ENCODE peak calls at places on chromosomes 1 and 21, in four cellular contexts. T, I, P and D are unnamed samples.

GRCh38 chr1:21511579-21512522 is 2.6 kb downstream of the ALPL start:
- DNase-seq in T (no peak), I (no peak), P (no peak), D (no peak)

GRCh38 chr1:188350104-188350503 is 1521.4 kb downstream of the PLA2G4A start:
- DNase-seq in T (no peak), I (no peak), P (no peak), D (no peak)

GRCh38 chr1:54685335-54685905 is 30.2 kb upstream of the TTC4 start:
- DNase-seq in T (no peak), I (no peak), P (no peak), D (no peak)

GRCh38 chr1:226281058-226281457 is 27.9 kb downstream of the LIN9 start:
- DNase-seq in T (no peak), I (no peak), P (no peak), D (no peak)

GRCh38 chr21:38489283-38489677 is 9.0 kb downstream of the ERG start:
- DNase-seq in T (no peak), I (no peak), P (no peak), D (no peak)

GRCh38 chr1:37561794-37562132 is 5.0 kb downstream of the DNALI1 start:
- DNase-seq in T (peak), I (no peak), P (peak), D (peak)

GRCh38 chr1:239635276-239635675 is 248.9 kb downstream of the CHRM3 start:
- DNase-seq in T (no peak), I (no peak), P (no peak), D (no peak)

GRCh38 chr21:28608646-28609045 is 384.0 kb downstream of the LTN1 start:
- DNase-seq in T (no peak), I (no peak), P (no peak), D (no peak)

GRCh38 chr1:10210841-10211804 is 753 bp downstream of the KIF1B start:
- DNase-seq in T (peak), I (no peak), P (peak), D (peak)

GRCh38 chr21:44748621-44749020 is 37.2 kb upstream of the TSPEAR start:
- DNase-seq in T (no peak), I (no peak), P (no peak), D (no peak)

GRCh38 chr1:54421101-54421504 is 14.9 kb upstream of the SSBP3 start:
- DNase-seq in T (no peak), I (no peak), P (no peak), D (no peak)

GRCh38 chr1:74470262-74470661 is 42.1 kb downstream of the LRRC53 start:
- DNase-seq in T (no peak), I (no peak), P (no peak), D (no peak)

GRCh38 chr1:9404541-9404940 is 111.8 kb downstream of the SPSB1 start:
- DNase-seq in T (no peak), I (no peak), P (no peak), D (no peak)

GRCh38 chr1:116415699-116416533 is 42.9 kb downstream of the ATP1A1 start:
- DNase-seq in T (peak), I (no peak), P (peak), D (no peak)

GRCh38 chr1:206699626-206700025 is 14.9 kb downstream of the MAPKAPK2 start:
- DNase-seq in T (peak), I (no peak), P (peak), D (no peak)

GRCh38 chr1:53705446-53706096 is 33.4 kb downstream of the GLIS1 start:
- DNase-seq in T (no peak), I (no peak), P (no peak), D (no peak)

GRCh38 chr1:27361044-27361402 is 5.7 kb downstream of the MAP3K6 start:
- DNase-seq in T (no peak), I (no peak), P (no peak), D (no peak)

GRCh38 chr1:86258106-86258505 is 101.5 kb upstream of the COL24A1 start:
- DNase-seq in T (no peak), I (no peak), P (no peak), D (no peak)

GRCh38 chr1:203627819-203628184 is 1.2 kb downstream of the ATP2B4 start:
- DNase-seq in T (no peak), I (no peak), P (no peak), D (no peak)

GRCh38 chr1:180791806-180792205 is 120.9 kb upstream of the KIAA1614 start:
- DNase-seq in T (no peak), I (no peak), P (no peak), D (no peak)

GRCh38 chr21:45539046-45539795 is 3.0 kb downstream of the SLC19A1 start:
- DNase-seq in T (no peak), I (no peak), P (no peak), D (no peak)

GRCh38 chr1:93612510-93612909 is 69.1 kb downstream of the BCAR3 start:
- DNase-seq in T (no peak), I (no peak), P (no peak), D (no peak)

GRCh38 chr1:24415910-24416665 is 486 bp downstream of the NIPAL3 start:
- DNase-seq in T (peak), I (no peak), P (no peak), D (no peak)

GRCh38 chr1:85070972-85071492 is 22.7 kb upstream of the MCOLN3 start:
- DNase-seq in T (no peak), I (no peak), P (peak), D (no peak)

GRCh38 chr1:95116666-95117206 is 419 bp upstream of the TLCD4 start:
- DNase-seq in T (peak), I (no peak), P (peak), D (peak)

GRCh38 chr1:53207726-53208125 is 11.1 kb downstream of the CPT2 start:
- DNase-seq in T (no peak), I (no peak), P (no peak), D (no peak)

GRCh38 chr1:36094621-36095061 is 5.9 kb downstream of the ADPRS start:
- DNase-seq in T (no peak), I (no peak), P (no peak), D (no peak)

GRCh38 chr1:86499987-86500593 is 31.4 kb downstream of the CLCA1 start:
- DNase-seq in T (peak), I (no peak), P (peak), D (peak)

DNA sequence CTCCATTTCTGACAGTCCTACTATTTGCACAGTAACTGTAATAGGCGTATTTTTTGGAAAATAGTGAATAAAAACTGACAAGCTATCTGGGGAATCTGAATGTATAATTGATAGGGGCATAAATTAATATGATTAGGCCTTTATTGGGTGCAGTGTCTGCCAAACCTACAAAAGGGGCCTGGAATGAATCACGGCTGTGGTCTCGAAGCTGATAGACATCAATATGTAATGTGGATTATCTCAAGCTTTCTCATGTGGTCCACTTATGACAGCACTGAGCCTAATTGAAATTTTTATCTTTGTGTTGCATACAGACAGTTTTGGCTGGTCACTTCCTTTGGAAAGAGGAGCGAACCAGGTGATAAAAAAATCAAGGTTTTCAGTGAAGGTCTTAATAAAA is 450.4 kb downstream of the GPATCH2 start:
- DNase-seq in T (no peak), I (no peak), P (no peak), D (no peak)
- TF ChIP-seq MYC in T (no peak), I (no peak), P (no peak), D (no peak)

GRCh38 chr1:154335351-154335714 is 10.0 kb downstream of the ATP8B2 start:
- DNase-seq in T (no peak), I (no peak), P (no peak), D (no peak)
- TF ChIP-seq CTCF in T (no peak), I (no peak), P (no peak), D (peak)

GRCh38 chr1:76281306-76281705 is 206.8 kb downstream of the ST6GALNAC3 start:
- DNase-seq in T (no peak), I (no peak), P (no peak), D (no peak)
- TF ChIP-seq POLR2AphosphoS2 in T (no peak), I (no peak), P (no peak), D (no peak)

GRCh38 chr1:199759268-199759724 is 268.2 kb upstream of the NR5A2 start:
- DNase-seq in T (no peak), I (no peak), P (no peak), D (peak)

GRCh38 chr1:199766219-199766792 is 261.2 kb upstream of the NR5A2 start:
- DNase-seq in T (no peak), I (no peak), P (no peak), D (no peak)

GRCh38 chr1:199758626-199759255 is 268.8 kb upstream of the NR5A2 start:
- DNase-seq in T (no peak), I (no peak), P (no peak), D (no peak)

GRCh38 chr1:199762567-199762966 is 264.9 kb upstream of the NR5A2 start:
- DNase-seq in T (no peak), I (no peak), P (no peak), D (no peak)
- TF ChIP-seq MYC in T (no peak), I (no peak), P (no peak), D (no peak)

DNA sequence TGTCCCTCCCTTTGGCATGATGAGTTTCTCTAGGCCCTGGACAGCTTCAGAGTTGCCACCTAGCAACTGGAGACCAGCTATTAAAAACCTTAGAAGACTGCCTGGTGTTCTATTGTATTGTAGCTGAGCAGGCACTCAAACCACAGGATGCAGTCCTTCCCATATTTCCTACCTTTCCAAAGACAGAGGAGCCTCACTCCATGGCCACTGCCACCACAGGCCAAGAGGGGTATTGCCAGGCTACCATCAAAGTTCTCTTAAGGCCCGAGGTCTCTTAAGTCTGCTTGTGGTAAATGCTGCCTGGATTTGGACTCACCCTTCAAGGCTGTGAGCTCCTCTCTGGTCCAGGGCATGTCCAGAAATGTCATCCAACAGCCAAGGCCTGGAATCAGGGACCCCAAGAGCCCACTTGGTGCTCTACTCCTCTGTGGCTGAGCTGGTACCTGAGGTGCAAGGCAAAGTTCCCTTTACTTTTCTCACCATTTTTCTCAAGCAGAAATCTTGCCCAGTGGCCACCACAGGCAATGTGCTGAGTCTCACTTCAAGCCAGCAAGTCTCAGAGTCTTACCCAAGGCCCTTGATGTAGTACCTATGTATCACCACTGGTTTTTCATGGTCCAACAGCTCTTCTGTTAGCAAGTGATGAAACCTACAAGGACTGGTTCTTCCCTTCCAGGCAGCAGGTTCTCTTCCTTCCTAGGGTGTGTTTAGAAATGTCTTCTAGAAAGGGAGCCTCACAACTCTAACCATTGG is 269.4 kb downstream of the AMY1C start:
- DNase-seq in T (no peak), I (no peak), P (no peak), D (no peak)
- TF ChIP-seq CTCF in T (no peak), I (peak), P (no peak), D (no peak)

DNA sequence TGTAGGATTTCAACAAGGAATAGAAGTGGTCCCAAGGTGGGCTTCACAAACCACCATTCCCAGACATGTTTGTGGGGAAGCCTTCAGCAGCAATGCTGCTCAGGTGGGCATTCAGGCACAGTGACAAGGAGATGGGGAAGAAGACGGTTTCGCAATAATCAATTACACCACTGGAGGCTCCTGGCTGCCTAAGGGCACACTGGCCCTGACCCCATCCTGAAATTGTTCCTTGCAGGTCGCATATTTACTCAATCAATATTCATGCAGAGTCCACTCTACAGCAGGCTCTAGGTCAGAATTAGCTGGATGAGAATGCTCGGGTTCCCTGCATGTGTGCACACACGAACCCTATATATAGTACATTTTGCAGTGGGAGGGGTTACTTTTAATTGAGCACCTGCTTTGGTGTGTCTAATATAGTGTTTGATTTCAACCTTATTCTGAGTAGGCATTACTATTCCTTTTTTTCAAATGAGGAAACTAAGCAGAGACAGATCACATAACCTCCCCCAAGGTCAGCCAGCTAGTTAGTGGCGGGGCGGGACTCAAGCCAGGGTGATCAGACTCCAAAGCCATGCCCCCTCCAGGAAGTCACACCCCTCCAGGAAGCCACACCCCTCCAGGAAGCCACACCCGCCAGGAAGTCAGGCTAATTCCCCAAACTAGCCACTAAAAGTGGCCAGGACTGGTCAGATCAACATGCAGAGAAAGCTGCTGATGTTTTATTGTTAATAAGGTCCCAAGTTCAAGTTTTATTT is 106.5 kb downstream of the HLCS start:
- DNase-seq in T (peak), I (no peak), P (peak), D (peak)
- TF ChIP-seq POLR2AphosphoS2 in T (no peak), I (no peak), P (no peak), D (no peak)

GRCh38 chr1:39729030-39729429 is 9.7 kb upstream of the PPIE start:
- DNase-seq in T (no peak), I (no peak), P (no peak), D (no peak)

GRCh38 chr1:39729842-39730241 is 8.8 kb upstream of the PPIE start:
- DNase-seq in T (no peak), I (no peak), P (no peak), D (no peak)

GRCh38 chr1:39735731-39736130 is 3.0 kb upstream of the PPIE start:
- DNase-seq in T (no peak), I (no peak), P (no peak), D (no peak)

GRCh38 chr1:39733161-39733560 is 5.5 kb upstream of the PPIE start:
- DNase-seq in T (no peak), I (no peak), P (no peak), D (no peak)

GRCh38 chr1:39732730-39733129 is 6.0 kb upstream of the PPIE start:
- DNase-seq in T (no peak), I (no peak), P (no peak), D (no peak)
- TF ChIP-seq MYC in T (no peak), I (no peak), P (no peak), D (no peak)

DNA sequence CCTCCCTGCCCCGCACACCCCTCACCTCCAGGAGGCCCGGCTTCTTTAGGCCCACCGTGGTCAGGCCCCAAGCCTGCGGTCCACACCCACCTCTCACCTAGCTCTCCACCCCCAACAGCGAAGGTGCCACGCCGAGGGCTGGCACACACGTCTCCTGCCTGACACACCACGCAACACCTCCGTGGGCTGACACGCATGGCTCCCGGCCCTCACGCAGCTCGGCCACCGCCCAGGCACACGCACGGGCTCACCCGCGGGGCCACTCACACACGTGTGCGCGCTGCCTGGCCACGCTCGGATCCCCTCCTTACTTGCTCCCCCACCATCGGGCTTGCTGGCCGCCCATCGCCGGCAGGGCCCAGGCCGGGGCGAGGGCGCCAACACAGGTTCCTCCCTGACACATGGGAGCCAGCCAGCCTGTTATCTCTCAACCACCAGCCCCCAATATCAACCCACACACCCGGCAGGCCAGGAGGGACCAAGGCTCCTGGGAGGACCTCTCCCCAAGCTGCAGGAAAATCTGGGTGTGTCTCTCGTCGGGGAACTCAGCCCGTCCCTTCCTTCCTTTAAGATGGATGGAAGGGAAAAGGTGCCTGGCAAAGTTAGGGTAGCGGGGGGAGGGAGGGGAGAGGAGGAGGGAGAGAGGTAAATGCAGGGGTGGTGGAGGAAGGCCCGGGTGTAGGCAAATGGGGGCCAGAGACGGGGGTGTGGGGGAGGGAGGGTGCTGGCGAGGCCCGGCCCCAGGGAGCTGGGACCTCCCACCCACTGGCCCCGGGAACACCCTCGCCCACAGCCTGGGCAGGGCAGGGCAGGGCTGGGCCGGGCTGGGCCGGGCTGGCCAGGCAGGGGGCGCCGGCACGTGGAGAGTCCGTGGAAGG is 546 bp downstream of the ELOVL1 start:
- DNase-seq in T (peak), I (no peak), P (no peak), D (peak)
- TF ChIP-seq CTCF in T (no peak), I (no peak), P (no peak), D (no peak)